ENCODE peak calls at places on chromosomes 1 and 21, in eight cellular contexts. C, D, Z, P, R, U, W and T are unnamed samples.

GRCh38 chr1:57102957-57103356 is 137.1 kb upstream of the C8B start:
- DNase-seq in W (no peak), D (no peak), P (no peak), R (no peak), U (no peak), Z (no peak), C (no peak), T (no peak)

GRCh38 chr1:25614466-25615171 is 2.0 kb upstream of the MAN1C1 start:
- DNase-seq in C (no peak), P (no peak), W (no peak), Z (no peak), D (peak; percentile 17), U (no peak), R (no peak), T (no peak)

GRCh38 chr1:156319664-156320063 is 18.4 kb downstream of the CCT3 start:
- DNase-seq in P (peak; percentile 40), R (no peak), C (no peak), W (no peak), Z (peak; percentile 12), U (peak; percentile 34), D (no peak), T (no peak)

GRCh38 chr1:197637406-197637805 is 137.9 kb downstream of the DENND1B start:
- DNase-seq in D (no peak), W (no peak), U (no peak), Z (no peak), R (no peak), P (no peak), C (no peak), T (no peak)

GRCh38 chr1:232454487-232454886 is 175.4 kb downstream of the SIPA1L2 start:
- DNase-seq in U (no peak), R (no peak), D (no peak), P (no peak), W (no peak), C (no peak), Z (no peak), T (no peak)

GRCh38 chr1:221887091-221887746 is 145.3 kb upstream of the DUSP10 start:
- DNase-seq in C (no peak), P (peak; percentile 34), W (peak; percentile 89), D (no peak), U (peak; percentile 88), R (no peak), Z (peak; percentile 90), T (peak; percentile 1)

GRCh38 chr1:18041107-18041506 is 66.5 kb upstream of the IGSF21 start:
- DNase-seq in R (no peak), W (no peak), P (no peak), D (no peak), Z (no peak), C (no peak), U (no peak), T (no peak)

GRCh38 chr1:40014812-40015594 is 25.5 kb upstream of the CAP1 start:
- DNase-seq in R (no peak), C (no peak), P (no peak), W (peak; percentile 63), D (no peak), U (peak; percentile 97), Z (peak; percentile 95), T (peak; percentile 93)

GRCh38 chr1:205228052-205228451 is 306 bp downstream of the TMCC2 start:
- DNase-seq in U (no peak), R (no peak), Z (no peak), D (no peak), P (no peak), C (no peak), W (no peak), T (no peak)

GRCh38 chr1:203557390-203557789 is 63.4 kb downstream of the OPTC start:
- DNase-seq in W (no peak), C (no peak), U (peak; percentile 83), R (no peak), P (no peak), D (no peak), Z (peak; percentile 88), T (peak; percentile 84)

GRCh38 chr1:34781844-34782391 is 904 bp downstream of the GJB3 start:
- DNase-seq in W (no peak), P (peak; percentile 18), Z (no peak), R (no peak), U (no peak), C (no peak), D (no peak), T (no peak)

GRCh38 chr1:155860939-155861496 is 1.7 kb downstream of the SYT11 start:
- DNase-seq in Z (no peak), P (no peak), C (no peak), D (no peak), W (no peak), R (no peak), U (no peak), T (no peak)

GRCh38 chr21:20040768-20041167 is 957.4 kb upstream of the NCAM2 start:
- DNase-seq in D (no peak), C (no peak), Z (no peak), U (no peak), R (no peak), W (no peak), P (peak; percentile 4), T (no peak)

GRCh38 chr1:101302831-101303511 is 66.2 kb downstream of the S1PR1 start:
- DNase-seq in U (peak; percentile 54), W (no peak), C (no peak), R (no peak), D (no peak), Z (peak; percentile 40), P (no peak), T (peak; percentile 81)

GRCh38 chr1:45490623-45491463 is at the start of gene TESK2:
- DNase-seq in P (peak; percentile 97), Z (peak; percentile 100), R (peak; percentile 98), D (peak; percentile 93), C (peak; percentile 97), U (peak; percentile 99), W (peak; percentile 99), T (peak; percentile 100)

GRCh38 chr1:158095737-158096335 is 84.9 kb upstream of the CD1D start:
- DNase-seq in R (no peak), C (no peak), P (peak; percentile 28), D (peak; percentile 19), U (peak; percentile 17), W (no peak), Z (no peak), T (no peak)

GRCh38 chr1:75170981-75171380 is 36.8 kb downstream of the LHX8 start:
- DNase-seq in D (no peak), W (no peak), P (no peak), U (no peak), R (no peak), C (no peak), Z (no peak), T (no peak)

GRCh38 chr1:174174461-174175329 is 15.4 kb downstream of the RABGAP1L start:
- DNase-seq in C (no peak), U (no peak), W (no peak), D (no peak), P (peak; percentile 5), Z (no peak), R (no peak), T (no peak)

GRCh38 chr1:154546264-154547043 is 12.0 kb downstream of the UBE2Q1 start:
- DNase-seq in U (peak; percentile 58), C (peak; percentile 68), W (no peak), R (no peak), Z (peak; percentile 41), P (peak; percentile 80), D (peak; percentile 67), T (peak; percentile 53)

GRCh38 chr1:236800002-236800620 is 5.0 kb downstream of the MTR start:
- DNase-seq in Z (peak; percentile 22), R (no peak), W (no peak), P (no peak), U (peak; percentile 24), D (no peak), C (no peak), T (no peak)

GRCh38 chr1:55316494-55316893 is 101.3 kb upstream of the USP24 start:
- DNase-seq in Z (no peak), W (no peak), U (no peak), C (no peak), P (no peak), D (no peak), R (no peak), T (no peak)

GRCh38 chr1:26820784-26821269 is 5.7 kb upstream of the ZDHHC18 start:
- DNase-seq in U (no peak), Z (no peak), P (no peak), R (no peak), D (no peak), C (no peak), W (no peak), T (no peak)

GRCh38 chr1:167467126-167467725 is 51.1 kb downstream of the CD247 start:
- DNase-seq in U (peak; percentile 7), C (no peak), P (no peak), R (no peak), D (no peak), Z (no peak), W (no peak), T (no peak)

GRCh38 chr1:20371883-20372282 is 81.2 kb downstream of the VWA5B1 start:
- DNase-seq in W (no peak), D (no peak), U (no peak), R (no peak), P (no peak), C (no peak), Z (no peak), T (no peak)